ENCODE peak calls at places on chromosome 20, in ten cellular contexts. Q is ovary, G is A549, L is tibial nerve, A is H1, S is transverse colon, E is HepG2, Y is esophagus muscularis mucosa, V is stomach, O is sigmoid colon. T is an unnamed sample.

GRCh38 chr20:645318-646106 is 7.5 kb downstream of the SRXN1 start:
- DNase-seq in Q (peak; percentile 72), G (peak; percentile 87), L (peak; percentile 29), A (peak; percentile 96), S (peak; percentile 74), E (peak; percentile 90), Y (no peak), V (peak; percentile 71), O (no peak), T (peak; percentile 68)

GRCh38 chr20:33791959-33792597 is 19.1 kb upstream of the CHMP4B start:
- DNase-seq in Q (peak; percentile 36), G (peak; percentile 40), L (no peak), A (peak; percentile 91), S (peak; percentile 69), E (peak; percentile 61), Y (no peak), V (peak; percentile 51), O (peak; percentile 82), T (peak; percentile 50)

GRCh38 chr20:62710886-62711702 is 2.5 kb downstream of the NTSR1 start:
- DNase-seq in Q (no peak), G (no peak), L (no peak), A (no peak), S (peak; percentile 32), E (no peak), Y (no peak), V (peak; percentile 62), O (peak; percentile 89), T (peak; percentile 60)

GRCh38 chr20:36092424-36093024 is 62.0 kb upstream of the EPB41L1 start:
- DNase-seq in Q (no peak), G (peak; percentile 34), L (no peak), A (peak; percentile 61), S (peak; percentile 45), E (no peak), Y (no peak), V (peak; percentile 53), O (no peak), T (peak; percentile 93)

GRCh38 chr20:49539481-49540231 is 28.3 kb downstream of the PTGIS start:
- DNase-seq in Q (no peak), G (no peak), L (no peak), A (no peak), S (no peak), E (no peak), Y (no peak), V (no peak), O (no peak), T (peak; percentile 46)

GRCh38 chr20:47557218-47557617 is 55.5 kb downstream of the NCOA3 start:
- DNase-seq in Q (no peak), G (no peak), L (no peak), A (no peak), S (no peak), E (no peak), Y (no peak), V (no peak), O (no peak), T (no peak)

GRCh38 chr20:21395039-21395665 is 2.2 kb downstream of the NKX2-4 start:
- DNase-seq in Q (no peak), G (no peak), L (no peak), A (no peak), S (no peak), E (no peak), Y (no peak), V (no peak), O (no peak), T (no peak)

GRCh38 chr20:6680441-6680840 is 87.0 kb upstream of the BMP2 start:
- DNase-seq in Q (no peak), G (no peak), L (no peak), A (no peak), S (no peak), E (no peak), Y (peak; percentile 4), V (no peak), O (no peak), T (no peak)

GRCh38 chr20:3815703-3816315 is 4.5 kb upstream of the AP5S1 start:
- DNase-seq in Q (no peak), G (no peak), L (no peak), A (no peak), S (no peak), E (no peak), Y (peak; percentile 60), V (no peak), O (peak; percentile 50), T (no peak)

GRCh38 chr20:14878676-14879019 is 541.2 kb upstream of the FLRT3 start:
- DNase-seq in Q (no peak), G (no peak), L (no peak), A (no peak), S (no peak), E (no peak), Y (no peak), V (no peak), O (no peak), T (no peak)
- TF ChIP-seq EP300 in Q (no peak), G (no peak), L (no peak), A (no peak), S (no peak), E (no peak), Y (no peak), V (no peak), O (no peak), T (no peak)

DNA sequence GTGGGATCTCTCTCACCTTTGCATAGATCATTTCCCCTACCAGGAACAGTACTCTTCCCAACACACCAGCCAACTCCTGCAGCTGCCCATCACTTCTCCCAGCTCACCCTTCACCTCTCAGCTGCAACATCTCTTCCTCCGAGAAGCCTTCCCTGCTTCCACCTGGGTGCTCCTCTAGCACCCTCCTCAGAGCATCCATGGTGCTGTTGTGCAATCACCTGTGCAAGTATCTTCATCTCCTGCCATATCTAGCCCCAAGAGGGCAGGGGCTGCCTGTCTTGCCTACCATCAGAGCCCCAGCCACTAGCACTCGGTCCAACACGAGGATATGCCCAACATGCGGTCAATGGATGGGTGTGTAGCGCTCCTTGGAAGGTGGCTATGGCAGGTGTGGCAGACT is 75.8 kb downstream of the BANF2 start:
- DNase-seq in Q (no peak), G (no peak), L (no peak), A (no peak), S (no peak), E (no peak), Y (no peak), V (no peak), O (no peak), T (no peak)
- TF ChIP-seq EP300 in Q (no peak), G (no peak), L (no peak), A (no peak), S (no peak), E (no peak), Y (no peak), V (no peak), O (no peak), T (no peak)

DNA sequence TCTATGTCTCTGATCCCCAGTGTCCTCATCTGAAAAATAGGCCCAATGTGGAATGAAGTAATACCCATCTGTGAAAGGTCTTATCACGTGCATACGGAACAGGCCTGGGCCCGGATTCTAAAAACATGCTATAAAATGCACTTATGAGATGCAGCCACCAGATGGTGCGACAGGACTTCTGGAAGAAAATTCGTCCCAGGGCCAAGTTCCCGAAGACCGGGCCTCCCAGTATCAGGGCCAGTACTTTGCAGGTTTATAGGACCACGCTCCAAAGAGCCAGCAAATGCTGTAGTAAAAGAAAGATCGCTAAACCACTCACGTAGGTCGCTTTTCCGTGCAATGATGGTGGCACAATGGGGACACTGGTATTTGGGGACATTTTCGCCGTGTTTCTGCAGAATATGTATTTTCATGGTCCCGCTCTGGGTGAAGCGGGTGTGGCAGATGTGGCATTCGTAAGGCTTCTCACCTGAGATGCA is 10.6 kb downstream of the CTCFL start:
- DNase-seq in Q (peak; percentile 78), G (peak; percentile 73), L (peak; percentile 52), A (peak; percentile 71), S (peak; percentile 79), E (peak; percentile 73), Y (peak; percentile 94), V (peak; percentile 76), O (peak; percentile 90), T (peak; percentile 70)
- TF ChIP-seq EP300 in Q (no peak), G (no peak), L (no peak), A (no peak), S (no peak), E (no peak), Y (no peak), V (no peak), O (no peak), T (no peak)

GRCh38 chr20:31606928-31607639 is 2.0 kb downstream of the ID1 start:
- DNase-seq in Q (no peak), G (peak; percentile 93), L (no peak), A (peak; percentile 62), S (peak; percentile 55), E (peak; percentile 99), Y (no peak), V (peak; percentile 55), O (no peak), T (peak; percentile 57)
- TF ChIP-seq EP300 in Q (no peak), G (peak; percentile 37), L (no peak), A (no peak), S (no peak), E (peak; percentile 68), Y (no peak), V (no peak), O (no peak), T (peak; percentile 21)

GRCh38 chr20:53869466-53870258 is 200.7 kb downstream of the BCAS1 start:
- DNase-seq in Q (peak; percentile 70), G (peak; percentile 93), L (peak; percentile 33), A (no peak), S (peak; percentile 84), E (peak; percentile 96), Y (no peak), V (peak; percentile 79), O (peak; percentile 71), T (no peak)

GRCh38 chr20:53870426-53871199 is 199.8 kb downstream of the BCAS1 start:
- DNase-seq in Q (no peak), G (no peak), L (no peak), A (no peak), S (no peak), E (no peak), Y (no peak), V (no peak), O (no peak), T (no peak)

GRCh38 chr20:53866787-53867740 is 203.3 kb downstream of the BCAS1 start:
- DNase-seq in Q (no peak), G (no peak), L (no peak), A (no peak), S (no peak), E (peak; percentile 82), Y (no peak), V (no peak), O (no peak), T (no peak)

GRCh38 chr20:53867741-53868351 is 202.5 kb downstream of the BCAS1 start:
- DNase-seq in Q (no peak), G (no peak), L (no peak), A (no peak), S (no peak), E (no peak), Y (no peak), V (no peak), O (no peak), T (no peak)

GRCh38 chr20:53865905-53866786 is 204.2 kb downstream of the BCAS1 start:
- DNase-seq in Q (peak; percentile 38), G (peak; percentile 81), L (no peak), A (no peak), S (peak; percentile 53), E (peak; percentile 59), Y (no peak), V (peak; percentile 60), O (peak; percentile 68), T (peak; percentile 28)
- TF ChIP-seq EP300 in Q (no peak), G (no peak), L (no peak), A (no peak), S (no peak), E (no peak), Y (no peak), V (no peak), O (no peak), T (no peak)

T was measured in upper lobe of left lung.